ENCODE peak calls at places on chromosomes 12 and 14, in six cellular contexts. C, E, Y, N, H and D are unnamed samples.

GRCh38 chr14:65753061-65753460 is 340.5 kb downstream of the FUT8 start:
- DNase-seq in H (no peak), N (no peak), Y (no peak), C (no peak), E (no peak), D (no peak)

GRCh38 chr14:92848941-92849340 is 54.8 kb downstream of the GOLGA5 start:
- DNase-seq in C (no peak), Y (peak; percentile 25), E (no peak), N (no peak), H (no peak), D (no peak)

GRCh38 chr12:49933793-49934192 is 16.7 kb upstream of the AQP2 start:
- DNase-seq in H (no peak), Y (no peak), N (no peak), E (no peak), C (no peak), D (no peak)

GRCh38 chr14:59028476-59029202 is 159.8 kb upstream of the DAAM1 start:
- DNase-seq in N (peak; percentile 95), H (peak; percentile 51), C (peak; percentile 68), Y (peak; percentile 69), E (peak; percentile 81), D (peak; percentile 71)

GRCh38 chr12:92133795-92134637 is 11.6 kb downstream of the BTG1 start:
- DNase-seq in C (no peak), H (peak; percentile 5), N (no peak), E (no peak), Y (peak; percentile 28), D (no peak)

GRCh38 chr12:87157791-87158190 is 871.4 kb downstream of the C12orf50 start:
- DNase-seq in N (peak; percentile 94), C (no peak), Y (no peak), H (no peak), E (no peak), D (peak; percentile 19)

GRCh38 chr14:79543966-79544365 is 667.3 kb downstream of the DIO2 start:
- DNase-seq in N (peak; percentile 44), C (no peak), Y (peak; percentile 1), H (no peak), E (peak; percentile 68), D (peak; percentile 82)

GRCh38 chr12:75635606-75636444 is 124.4 kb upstream of the KRR1 start:
- DNase-seq in E (no peak), Y (no peak), C (peak; percentile 99), H (peak; percentile 20), N (peak; percentile 88), D (no peak)

GRCh38 chr12:108793756-108794441 is 62.6 kb upstream of the CORO1C start:
- DNase-seq in E (no peak), N (peak; percentile 26), H (no peak), Y (no peak), C (no peak), D (no peak)

GRCh38 chr12:10331642-10332239 is 24.1 kb downstream of the KLRD1 start:
- DNase-seq in N (peak; percentile 75), C (peak; percentile 56), Y (peak; percentile 26), E (peak; percentile 72), H (peak; percentile 50), D (peak; percentile 72)

GRCh38 chr14:103696027-103696402 is 19.2 kb downstream of the XRCC3 start:
- DNase-seq in E (no peak), N (no peak), C (no peak), Y (peak; percentile 75), H (no peak), D (no peak)

GRCh38 chr12:70756118-70756517 is 118.9 kb upstream of the PTPRB start:
- DNase-seq in H (no peak), N (peak; percentile 77), C (no peak), Y (no peak), E (no peak), D (no peak)

GRCh38 chr14:100321473-100322137 is 1.5 kb upstream of the SLC25A47 start:
- DNase-seq in N (no peak), H (no peak), C (no peak), Y (no peak), E (no peak), D (no peak)

GRCh38 chr14:68793734-68794129 is 865 bp upstream of the ZFP36L1 start:
- DNase-seq in C (no peak), Y (no peak), E (no peak), N (peak; percentile 82), H (peak; percentile 10), D (no peak)

GRCh38 chr14:69827560-69827959 is 30.5 kb upstream of the SLC10A1 start:
- DNase-seq in C (no peak), E (no peak), N (no peak), Y (no peak), H (no peak), D (no peak)

GRCh38 chr12:18468521-18469075 is 207.3 kb downstream of the PIK3C2G start:
- DNase-seq in C (no peak), Y (no peak), N (peak; percentile 83), E (no peak), H (no peak), D (no peak)

GRCh38 chr14:49972840-49973239 is 80.0 kb downstream of the ARF6 start:
- DNase-seq in N (peak; percentile 96), Y (no peak), E (no peak), H (peak; percentile 16), C (peak; percentile 71), D (no peak)

GRCh38 chr14:95311752-95312151 is 8.0 kb downstream of the CLMN start:
- DNase-seq in C (peak; percentile 22), N (peak; percentile 20), E (no peak), Y (no peak), H (no peak), D (no peak)

GRCh38 chr14:75456069-75457023 is 28.5 kb downstream of the JDP2 start:
- DNase-seq in N (no peak), C (no peak), E (peak; percentile 19), H (no peak), Y (no peak), D (no peak)

GRCh38 chr12:57736743-57737466 is 1.6 kb downstream of the AGAP2 start:
- DNase-seq in H (no peak), N (peak; percentile 30), C (no peak), E (peak; percentile 33), Y (no peak), D (peak; percentile 46)

GRCh38 chr14:69673099-69673498 is 61.7 kb downstream of the SUSD6 start:
- DNase-seq in H (peak; percentile 14), E (no peak), N (no peak), Y (no peak), C (no peak), D (no peak)

DNA sequence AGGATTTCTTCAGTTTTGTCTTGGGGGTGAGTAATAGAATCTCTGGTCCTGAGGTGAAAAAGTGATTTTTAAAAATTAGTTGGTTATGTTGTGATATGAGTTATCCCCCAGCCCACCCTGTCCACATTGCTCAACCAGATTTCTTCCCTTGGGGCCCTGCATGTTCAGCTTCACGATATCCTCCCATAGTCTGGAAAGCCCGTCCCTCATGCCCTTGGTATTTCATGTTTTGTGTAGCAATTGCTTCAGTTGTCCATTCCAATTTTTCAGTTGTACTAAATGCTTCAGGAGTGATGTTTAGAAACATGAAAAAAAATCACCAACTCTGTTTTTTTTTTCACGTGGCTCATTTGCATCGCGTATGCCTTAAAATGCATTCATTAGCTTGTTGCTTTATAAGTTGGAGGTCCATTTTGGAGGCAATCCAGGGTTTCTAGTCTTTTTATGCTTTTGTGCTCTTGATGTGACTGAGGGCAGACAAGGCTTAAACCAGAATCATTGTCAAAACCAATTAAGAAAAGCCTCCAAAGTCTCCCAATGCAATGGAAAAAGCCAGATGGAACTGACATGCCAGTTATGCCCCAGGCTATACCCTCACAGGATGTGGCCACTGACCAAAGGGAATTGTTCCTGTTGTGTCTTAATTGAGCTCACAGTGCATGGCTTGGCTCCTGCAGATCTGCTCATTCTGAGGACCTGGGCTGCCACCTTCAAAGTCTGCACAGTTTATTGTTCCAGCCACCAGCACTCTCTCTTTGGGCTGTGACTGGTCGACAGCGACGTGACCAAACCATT is 17.3 kb upstream of the BICD1 start:
- DNase-seq in H (no peak), C (no peak), E (peak; percentile 43), Y (peak; percentile 83), N (peak; percentile 19), D (no peak)
- H3K27ac ChIP-seq in H (no peak overlapping the region), C (no peak overlapping the region), E (peak overlapping the region; percentile 18), Y (peak overlapping the region; percentile 27), N (no peak overlapping the region), D (no peak overlapping the region)

GRCh38 chr12:132131229-132131628 is 12.9 kb downstream of the DDX51 start:
- DNase-seq in E (no peak), H (no peak), C (no peak), Y (no peak), N (no peak), D (no peak)

GRCh38 chr12:132132609-132133430 is 11.3 kb downstream of the DDX51 start:
- DNase-seq in E (no peak), N (no peak), Y (no peak), C (no peak), H (no peak), D (no peak)

GRCh38 chr12:132131952-132132351 is 12.2 kb downstream of the DDX51 start:
- DNase-seq in E (no peak), C (no peak), H (no peak), Y (no peak), N (no peak), D (no peak)

GRCh38 chr12:132130690-132131089 is 13.4 kb downstream of the DDX51 start:
- DNase-seq in C (no peak), E (no peak), N (no peak), Y (no peak), H (no peak), D (no peak)

DNA sequence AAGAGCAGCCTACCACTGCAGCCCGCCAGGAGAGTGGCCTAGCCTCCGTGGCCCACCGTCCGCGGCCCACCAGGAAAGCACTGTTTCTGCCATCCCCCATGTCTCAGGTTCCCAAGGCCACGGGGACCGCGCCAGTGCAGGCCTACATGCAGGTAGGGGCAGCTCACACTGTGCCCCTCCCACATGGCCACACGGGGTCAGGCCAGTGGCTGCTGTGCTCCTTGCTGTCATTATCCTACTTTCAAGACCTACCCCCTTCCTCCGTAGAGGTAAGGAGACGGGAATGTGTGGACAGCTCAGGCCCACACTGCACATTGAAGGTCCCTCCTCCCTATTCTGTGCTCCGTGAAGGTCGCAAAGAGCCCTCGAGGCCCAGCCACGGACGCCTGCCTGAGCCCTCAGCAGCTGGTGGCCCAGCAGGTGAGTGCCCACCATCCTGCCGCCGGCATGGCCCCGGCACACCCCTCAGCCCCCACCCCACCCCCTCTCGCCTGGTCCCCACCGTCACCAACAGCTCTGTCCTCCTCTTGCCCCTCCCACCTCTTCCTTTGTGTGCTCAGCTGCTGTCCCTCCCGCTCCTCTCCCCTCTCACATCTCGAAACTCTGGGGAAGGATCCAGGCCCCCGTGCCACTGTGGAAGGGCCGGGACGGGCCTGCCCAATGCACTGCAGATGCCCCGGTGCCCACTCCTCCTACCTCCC is 10.0 kb downstream of the DDX51 start:
- DNase-seq in C (no peak), H (no peak), E (peak; percentile 41), Y (no peak), N (no peak), D (peak; percentile 45)
- TF ChIP-seq EZH2phosphoT487 in C (no peak), H (no peak), E (no peak), Y (no peak), N (no peak), D (no peak)

GRCh38 chr12:121775501-121775900 is 18.0 kb downstream of the RHOF start:
- DNase-seq in C (no peak), N (no peak), H (no peak), E (no peak), Y (no peak), D (no peak)
- H3K27ac ChIP-seq in C (peak overlapping the region; percentile 31), N (no peak overlapping the region), H (no peak overlapping the region), E (no peak overlapping the region), Y (no peak overlapping the region), D (peak overlapping the region; percentile 95)

DNA sequence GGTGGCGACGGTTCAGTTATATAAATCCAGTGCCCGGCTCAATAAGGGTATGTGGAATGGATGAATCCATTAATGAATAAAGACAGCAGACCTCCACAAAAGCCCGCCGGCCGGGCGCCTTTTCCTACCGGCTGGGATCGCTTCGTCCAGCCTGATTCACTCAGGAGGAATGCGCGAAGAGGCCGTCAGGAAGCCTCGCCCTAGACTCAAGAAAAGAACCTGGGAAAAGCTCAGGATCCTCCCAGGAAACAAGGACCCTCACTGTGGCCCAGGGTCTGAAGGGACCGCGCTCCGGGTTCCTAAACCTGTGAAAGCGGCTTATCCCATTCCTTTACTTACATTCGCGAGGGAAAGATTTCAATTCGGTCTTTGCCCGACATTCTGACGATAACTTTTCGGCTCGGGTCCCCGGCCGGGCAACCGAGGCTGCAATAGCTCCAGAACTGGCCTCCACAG is 257 bp downstream of the ATP6V1D start:
- DNase-seq in H (no peak), Y (no peak), C (no peak), E (peak; percentile 62), N (peak; percentile 88), D (peak; percentile 54)
- TF ChIP-seq EZH2phosphoT487 in H (no peak), Y (no peak), C (no peak), E (no peak), N (no peak), D (no peak)